ENCODE peak calls at places on chromosomes 1 and 21, in five cellular contexts. One of them, this sample, is unnamed.

GRCh38 chr1:234149217-234149616 is 224.0 kb upstream of the COA6 start:
- DNase-seq in ovary: no peak
- DNase-seq in H1: no peak
- DNase-seq in suprapubic skin: no peak
- DNase-seq in HepG2: no peak
- DNase-seq in this sample: no peak

GRCh38 chr1:203754455-203754864 is 10.5 kb upstream of the LAX1 start:
- DNase-seq in ovary: no peak
- DNase-seq in H1: no peak
- DNase-seq in suprapubic skin: no peak
- DNase-seq in HepG2: no peak
- DNase-seq in this sample: no peak

GRCh38 chr1:195954848-195955247 is 653.4 kb downstream of the KCNT2 start:
- DNase-seq in ovary: no peak
- DNase-seq in H1: no peak
- DNase-seq in suprapubic skin: no peak
- DNase-seq in HepG2: no peak
- DNase-seq in this sample: no peak

GRCh38 chr1:173043253-173043652 is 7.5 kb downstream of the TNFSF18 start:
- DNase-seq in ovary: no peak
- DNase-seq in H1: no peak
- DNase-seq in suprapubic skin: no peak
- DNase-seq in HepG2: peak
- DNase-seq in this sample: no peak

GRCh38 chr1:42949312-42950145 is 9.1 kb downstream of the SLC2A1 start:
- DNase-seq in ovary: no peak
- DNase-seq in H1: no peak
- DNase-seq in suprapubic skin: no peak
- DNase-seq in HepG2: no peak
- DNase-seq in this sample: no peak

GRCh38 chr1:181905944-181906597 is 155.4 kb downstream of the ZNF648 start:
- DNase-seq in ovary: no peak
- DNase-seq in H1: no peak
- DNase-seq in suprapubic skin: no peak
- DNase-seq in HepG2: no peak
- DNase-seq in this sample: no peak

GRCh38 chr1:85607126-85607912 is 26.8 kb downstream of the CCN1 start:
- DNase-seq in ovary: no peak
- DNase-seq in H1: peak
- DNase-seq in suprapubic skin: no peak
- DNase-seq in HepG2: peak
- DNase-seq in this sample: no peak

GRCh38 chr1:196361112-196361714 is 247.0 kb downstream of the KCNT2 start:
- DNase-seq in ovary: no peak
- DNase-seq in H1: no peak
- DNase-seq in suprapubic skin: no peak
- DNase-seq in HepG2: peak
- DNase-seq in this sample: no peak

GRCh38 chr1:110390096-110390495 is 730 bp downstream of the SLC16A4 start:
- DNase-seq in ovary: peak
- DNase-seq in H1: no peak
- DNase-seq in suprapubic skin: no peak
- DNase-seq in HepG2: no peak
- DNase-seq in this sample: no peak

GRCh38 chr1:167121375-167122120 is 27.7 kb downstream of the STYXL2 start:
- DNase-seq in ovary: peak
- DNase-seq in H1: peak
- DNase-seq in suprapubic skin: no peak
- DNase-seq in HepG2: no peak
- DNase-seq in this sample: peak

GRCh38 chr21:15140321-15141019 is 75.7 kb upstream of the NRIP1 start:
- DNase-seq in ovary: no peak
- DNase-seq in H1: no peak
- DNase-seq in suprapubic skin: no peak
- DNase-seq in HepG2: peak
- DNase-seq in this sample: no peak

GRCh38 chr1:205983925-205984725 is 19.1 kb downstream of the RAB7B start:
- DNase-seq in ovary: peak
- DNase-seq in H1: peak
- DNase-seq in suprapubic skin: peak
- DNase-seq in HepG2: peak
- DNase-seq in this sample: no peak

GRCh38 chr1:227785812-227786608 is 29.5 kb upstream of the PRSS38 start:
- DNase-seq in ovary: no peak
- DNase-seq in H1: peak
- DNase-seq in suprapubic skin: peak
- DNase-seq in HepG2: no peak
- DNase-seq in this sample: no peak

GRCh38 chr1:60101516-60101915 is 27.9 kb upstream of the C1orf87 start:
- DNase-seq in ovary: no peak
- DNase-seq in H1: no peak
- DNase-seq in suprapubic skin: no peak
- DNase-seq in HepG2: no peak
- DNase-seq in this sample: no peak

GRCh38 chr1:30199563-30199962 is 523.8 kb downstream of the MATN1 start:
- DNase-seq in ovary: no peak
- DNase-seq in H1: no peak
- DNase-seq in suprapubic skin: no peak
- DNase-seq in HepG2: no peak
- DNase-seq in this sample: peak

GRCh38 chr1:245377854-245378253 is 223.1 kb downstream of the KIF26B start:
- DNase-seq in ovary: no peak
- DNase-seq in H1: no peak
- DNase-seq in suprapubic skin: no peak
- DNase-seq in HepG2: no peak
- DNase-seq in this sample: no peak

GRCh38 chr1:245383396-245384330 is 228.9 kb downstream of the KIF26B start:
- DNase-seq in ovary: no peak
- DNase-seq in H1: no peak
- DNase-seq in suprapubic skin: no peak
- DNase-seq in HepG2: no peak
- DNase-seq in this sample: no peak

GRCh38 chr1:245378352-245379144 is 223.8 kb downstream of the KIF26B start:
- DNase-seq in ovary: no peak
- DNase-seq in H1: no peak
- DNase-seq in suprapubic skin: no peak
- DNase-seq in HepG2: no peak
- DNase-seq in this sample: no peak

GRCh38 chr1:245382981-245383380 is 228.2 kb downstream of the KIF26B start:
- DNase-seq in ovary: no peak
- DNase-seq in H1: no peak
- DNase-seq in suprapubic skin: no peak
- DNase-seq in HepG2: no peak
- DNase-seq in this sample: no peak

GRCh38 chr1:245380790-245381535 is 226.2 kb downstream of the KIF26B start:
- DNase-seq in ovary: no peak
- DNase-seq in H1: peak
- DNase-seq in suprapubic skin: no peak
- DNase-seq in HepG2: no peak
- DNase-seq in this sample: no peak
- TF ChIP-seq POLR2A in ovary: no peak
- TF ChIP-seq POLR2A in H1: no peak
- TF ChIP-seq POLR2A in suprapubic skin: no peak
- TF ChIP-seq POLR2A in HepG2: no peak
- TF ChIP-seq POLR2A in this sample: no peak

GRCh38 chr1:53288247-53289049 is 39.4 kb downstream of the LRP8 start:
- DNase-seq in ovary: no peak
- DNase-seq in H1: no peak
- DNase-seq in suprapubic skin: no peak
- DNase-seq in HepG2: no peak
- DNase-seq in this sample: no peak
- TF ChIP-seq EP300 in ovary: no peak
- TF ChIP-seq EP300 in H1: no peak
- TF ChIP-seq EP300 in suprapubic skin: no peak
- TF ChIP-seq EP300 in HepG2: no peak
- TF ChIP-seq EP300 in this sample: no peak

GRCh38 chr1:78606274-78606673 is 14.0 kb upstream of the IFI44L start:
- DNase-seq in ovary: no peak
- DNase-seq in H1: no peak
- DNase-seq in suprapubic skin: no peak
- DNase-seq in HepG2: no peak
- DNase-seq in this sample: no peak

GRCh38 chr1:78604643-78605042 is 15.6 kb upstream of the IFI44L start:
- DNase-seq in ovary: no peak
- DNase-seq in H1: no peak
- DNase-seq in suprapubic skin: no peak
- DNase-seq in HepG2: no peak
- DNase-seq in this sample: no peak

GRCh38 chr1:78607334-78607927 is 12.8 kb upstream of the IFI44L start:
- DNase-seq in ovary: no peak
- DNase-seq in H1: no peak
- DNase-seq in suprapubic skin: no peak
- DNase-seq in HepG2: no peak
- DNase-seq in this sample: no peak

GRCh38 chr1:78603206-78603605 is 17.0 kb upstream of the IFI44L start:
- DNase-seq in ovary: no peak
- DNase-seq in H1: no peak
- DNase-seq in suprapubic skin: no peak
- DNase-seq in HepG2: no peak
- DNase-seq in this sample: no peak

DNA sequence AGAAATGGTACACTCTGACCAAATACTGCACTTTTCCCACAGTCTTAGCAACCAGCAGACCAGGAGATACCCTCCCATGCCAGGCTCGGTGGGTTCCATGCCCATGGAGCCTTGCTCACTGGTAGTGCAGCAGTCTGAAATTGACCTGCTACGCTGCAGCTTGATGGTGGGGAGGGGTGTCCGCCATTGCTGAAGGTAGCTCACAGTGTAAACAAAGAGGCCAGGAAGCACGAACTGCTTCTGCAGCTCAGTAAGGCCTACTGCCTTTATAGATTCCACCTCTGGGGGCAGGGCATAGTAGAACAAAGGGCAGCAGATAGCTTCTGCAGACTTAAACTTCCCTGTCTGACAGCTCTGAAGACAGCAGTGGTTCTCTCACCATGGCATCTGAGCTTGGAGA is 12.3 kb upstream of the IFI44L start:
- DNase-seq in ovary: no peak
- DNase-seq in H1: no peak
- DNase-seq in suprapubic skin: no peak
- DNase-seq in HepG2: peak
- DNase-seq in this sample: no peak
- TF ChIP-seq POLR2A in ovary: no peak
- TF ChIP-seq POLR2A in H1: no peak
- TF ChIP-seq POLR2A in suprapubic skin: no peak
- TF ChIP-seq POLR2A in HepG2: no peak
- TF ChIP-seq POLR2A in this sample: no peak

DNA sequence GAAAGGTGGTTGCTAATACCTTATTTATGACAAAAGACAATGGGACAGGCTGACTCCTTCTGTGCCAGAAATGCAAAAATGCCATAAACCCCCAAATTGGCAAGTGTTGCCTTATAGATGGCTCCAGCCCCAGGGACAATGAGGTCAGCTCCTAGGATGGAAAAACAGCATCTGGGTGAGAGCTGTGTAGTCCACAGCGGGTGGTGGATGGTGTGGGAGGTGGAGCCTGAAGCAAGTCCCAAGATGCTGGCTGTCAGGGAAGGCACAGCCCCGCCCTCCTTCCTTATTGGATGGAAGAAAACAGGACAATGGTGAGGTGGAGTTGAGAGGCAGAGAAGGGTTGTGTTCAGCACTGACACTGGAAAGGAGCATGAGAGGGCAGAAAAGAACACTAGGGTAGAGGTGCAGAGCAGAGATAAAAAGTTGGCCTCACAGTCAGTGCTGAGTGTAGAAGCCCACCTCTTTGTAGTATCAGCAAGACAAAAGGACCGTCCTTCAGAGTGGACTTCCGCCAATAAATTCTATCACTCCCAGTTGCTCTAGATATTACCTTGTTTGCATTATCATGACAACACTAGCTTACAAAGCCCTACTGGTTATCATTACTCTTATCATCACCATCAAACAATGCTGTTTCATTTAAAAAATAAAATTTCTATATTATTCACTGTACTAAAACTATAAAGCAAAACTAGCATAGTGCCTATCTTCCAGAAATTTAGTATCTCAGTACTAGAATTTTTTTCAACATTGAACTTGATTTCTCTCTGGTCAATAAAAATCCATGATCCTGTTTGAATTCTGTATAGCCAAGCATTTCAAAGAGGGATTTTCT is 3.7 kb upstream of the SDE2 start:
- DNase-seq in ovary: no peak
- DNase-seq in H1: peak
- DNase-seq in suprapubic skin: peak
- DNase-seq in HepG2: no peak
- DNase-seq in this sample: no peak
- TF ChIP-seq EP300 in ovary: no peak
- TF ChIP-seq EP300 in H1: no peak
- TF ChIP-seq EP300 in suprapubic skin: no peak
- TF ChIP-seq EP300 in HepG2: no peak
- TF ChIP-seq EP300 in this sample: no peak

GRCh38 chr1:208077232-208077751 is 166.4 kb upstream of the CD34 start:
- DNase-seq in ovary: no peak
- DNase-seq in H1: no peak
- DNase-seq in suprapubic skin: no peak
- DNase-seq in HepG2: no peak
- DNase-seq in this sample: no peak

GRCh38 chr1:208081972-208082371 is 162.2 kb downstream of the PLXNA2 start:
- DNase-seq in ovary: peak
- DNase-seq in H1: no peak
- DNase-seq in suprapubic skin: no peak
- DNase-seq in HepG2: no peak
- DNase-seq in this sample: no peak

GRCh38 chr1:208080396-208081276 is 163.5 kb downstream of the PLXNA2 start:
- DNase-seq in ovary: no peak
- DNase-seq in H1: no peak
- DNase-seq in suprapubic skin: no peak
- DNase-seq in HepG2: no peak
- DNase-seq in this sample: no peak

GRCh38 chr1:208078752-208079151 is 165.4 kb downstream of the PLXNA2 start:
- DNase-seq in ovary: no peak
- DNase-seq in H1: no peak
- DNase-seq in suprapubic skin: no peak
- DNase-seq in HepG2: no peak
- DNase-seq in this sample: no peak

GRCh38 chr1:208079161-208079560 is 165.0 kb downstream of the PLXNA2 start:
- DNase-seq in ovary: no peak
- DNase-seq in H1: no peak
- DNase-seq in suprapubic skin: no peak
- DNase-seq in HepG2: no peak
- DNase-seq in this sample: no peak
- TF ChIP-seq POLR2A in ovary: no peak
- TF ChIP-seq POLR2A in H1: no peak
- TF ChIP-seq POLR2A in suprapubic skin: no peak
- TF ChIP-seq POLR2A in HepG2: no peak
- TF ChIP-seq POLR2A in this sample: no peak

DNA sequence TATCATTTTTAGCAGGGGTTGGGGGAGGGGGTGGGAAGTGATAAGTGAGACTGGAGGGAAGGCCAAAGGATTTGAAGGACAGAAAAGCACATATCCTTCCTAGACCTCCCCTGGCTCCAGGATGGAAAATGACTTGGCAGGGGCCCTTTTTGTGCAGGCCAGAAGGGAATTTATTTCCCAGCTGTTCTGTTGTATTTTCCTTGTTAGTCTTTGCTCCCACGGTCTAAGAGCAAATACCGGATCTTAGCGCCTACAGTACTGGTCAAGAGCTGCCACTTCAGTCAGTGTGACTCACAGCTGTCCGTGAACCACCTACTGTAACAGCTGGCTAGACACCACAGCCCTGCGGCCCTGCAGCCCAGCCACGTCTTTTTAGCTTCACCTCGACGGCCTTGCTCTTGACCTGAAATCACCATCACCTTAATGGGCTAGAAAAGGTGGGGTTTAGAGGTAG is 51.0 kb upstream of the ERRFI1 start:
- DNase-seq in ovary: peak
- DNase-seq in H1: no peak
- DNase-seq in suprapubic skin: no peak
- DNase-seq in HepG2: peak
- DNase-seq in this sample: no peak
- TF ChIP-seq EP300 in ovary: no peak
- TF ChIP-seq EP300 in H1: no peak
- TF ChIP-seq EP300 in suprapubic skin: no peak
- TF ChIP-seq EP300 in HepG2: peak
- TF ChIP-seq EP300 in this sample: no peak

This sample was measured in esophagus muscularis mucosa.